ENCODE peak calls at places on chromosomes 7 and 10, in ten cellular contexts. Z is NCI-H1417; M is DMS153; D is GM23338; R is activated CD4-positive, alpha-beta T cell treated with anti-CD3 and anti-CD28 coated beads, Interleukin-2, amount 50 U/mL, for 4 hours; Q is AML-193; N is germinal center; V is SK-N-DZ; U is fibroblast of lung; K is activated T-cell treated with anti-CD3 and anti-CD28 coated beads, Interleukin-2, amount 50 U/mL, for 4 hours. F is an unnamed sample.

GRCh38 chr10:1044964-1045363 is 4.0 kb downstream of the IDI1 start:
- DNase-seq in U (no peak), Q (no peak), D (no peak), K (no peak), V (no peak), N (no peak), R (no peak), M (no peak), Z (no peak), F (no peak)

GRCh38 chr10:625335-625699 is 64.2 kb downstream of the DIP2C start:
- DNase-seq in D (no peak), Q (no peak), V (no peak), R (no peak), U (peak; percentile 31), Z (peak; percentile 54), M (no peak), N (no peak), K (no peak), F (no peak)

GRCh38 chr10:3532644-3533043 is 252.4 kb downstream of the KLF6 start:
- DNase-seq in R (no peak), Q (no peak), D (no peak), M (no peak), N (no peak), K (no peak), U (peak; percentile 53), Z (no peak), V (no peak), F (peak; percentile 53)

GRCh38 chr7:91883676-91884362 is 3.3 kb upstream of the MTERF1 start:
- DNase-seq in M (no peak), N (no peak), Z (no peak), V (peak; percentile 72), Q (no peak), R (no peak), D (no peak), U (peak; percentile 86), K (no peak), F (peak; percentile 80)

GRCh38 chr10:123663522-123663921 is 2.6 kb upstream of the GPR26 start:
- DNase-seq in K (no peak), R (no peak), V (no peak), N (no peak), M (no peak), Z (no peak), U (no peak), Q (no peak), D (peak; percentile 63), F (no peak)

GRCh38 chr10:14565199-14565598 is 209.5 kb downstream of the FAM107B start:
- DNase-seq in N (no peak), U (no peak), V (no peak), R (no peak), K (no peak), Z (no peak), D (no peak), Q (no peak), M (no peak), F (no peak)

GRCh38 chr10:119494224-119495060 is 48.1 kb downstream of the RGS10 start:
- DNase-seq in M (peak; percentile 52), V (no peak), U (peak; percentile 27), R (no peak), Q (no peak), K (no peak), N (no peak), D (no peak), Z (no peak), F (peak; percentile 28)

GRCh38 chr10:19488592-19489280 is 327.5 kb upstream of the PLXDC2 start:
- DNase-seq in N (no peak), K (no peak), R (no peak), Z (no peak), M (no peak), V (peak; percentile 33), Q (peak; percentile 11), D (peak; percentile 91), U (peak; percentile 26), F (peak; percentile 18)

GRCh38 chr7:156156734-156157408 is 344.6 kb upstream of the SHH start:
- DNase-seq in Z (no peak), D (peak; percentile 57), M (peak; percentile 10), N (no peak), K (no peak), U (peak; percentile 53), V (no peak), Q (no peak), R (no peak), F (peak; percentile 82)

GRCh38 chr10:28396317-28396716 is 93.5 kb upstream of the MPP7 start:
- DNase-seq in Z (no peak), Q (no peak), R (no peak), M (no peak), V (no peak), D (no peak), U (no peak), N (no peak), K (no peak), F (no peak)

GRCh38 chr10:5632430-5632829 is 34.0 kb downstream of the ASB13 start:
- DNase-seq in R (no peak), V (no peak), K (no peak), Z (no peak), D (no peak), N (no peak), U (peak; percentile 45), M (no peak), Q (no peak), F (no peak)

GRCh38 chr10:121608669-121609190 is 10.5 kb upstream of the FGFR2 start:
- DNase-seq in K (no peak), Z (no peak), M (peak; percentile 27), R (no peak), D (peak; percentile 84), N (peak; percentile 66), V (no peak), U (no peak), Q (no peak), F (peak; percentile 74)

GRCh38 chr10:77907900-77908717 is 18.4 kb downstream of the DLG5 start:
- DNase-seq in N (no peak), U (no peak), Q (no peak), M (no peak), K (no peak), V (no peak), Z (no peak), R (no peak), D (peak; percentile 75), F (no peak)

GRCh38 chr10:6621536-6621935 is 41.5 kb upstream of the PRKCQ start:
- DNase-seq in R (no peak), N (no peak), Q (no peak), Z (no peak), K (no peak), M (peak; percentile 6), D (no peak), U (peak; percentile 35), V (no peak), F (peak; percentile 65)

GRCh38 chr10:36493511-36493880 is 631.9 kb upstream of the ANKRD30A start:
- DNase-seq in Q (no peak), V (no peak), R (no peak), M (no peak), Z (no peak), K (no peak), U (peak; percentile 62), D (no peak), N (no peak), F (no peak)

GRCh38 chr10:99430116-99430450 is 341 bp downstream of the GOT1 start:
- DNase-seq in N (peak; percentile 6), R (no peak), D (peak; percentile 18), U (peak; percentile 1), Q (no peak), V (no peak), M (no peak), K (no peak), Z (no peak), F (no peak)

GRCh38 chr10:100713049-100713858 is 32.1 kb upstream of the PAX2 start:
- DNase-seq in Z (no peak), M (no peak), N (no peak), Q (no peak), U (no peak), V (no peak), D (peak; percentile 63), K (no peak), R (no peak), F (no peak)